ENCODE peak calls at places on chromosomes 6 and 20, in four cellular contexts. One of them, this sample, is unnamed.
A peak's percentile ranks its signal among the peaks of the same experiment; 100 is the strongest.

GRCh38 chr6:37072526-37072925 is 67.1 kb downstream of the FGD2 start:
- DNase-seq in fibroblast of pulmonary artery: no peak
- DNase-seq in MV-4-11: peak; percentile 14
- DNase-seq in HuH-7.5: no peak
- DNase-seq in this sample: no peak

GRCh38 chr6:56954389-56955170 is at the start of gene BEND6:
- DNase-seq in fibroblast of pulmonary artery: peak; percentile 86
- DNase-seq in HuH-7.5: peak; percentile 18
- DNase-seq in MV-4-11: peak; percentile 30
- DNase-seq in this sample: peak; percentile 27

GRCh38 chr6:69105288-69105687 is 470.2 kb downstream of the ADGRB3 start:
- DNase-seq in fibroblast of pulmonary artery: peak; percentile 39
- DNase-seq in HuH-7.5: no peak
- DNase-seq in MV-4-11: no peak
- DNase-seq in this sample: peak; percentile 15

GRCh38 chr6:16413399-16413798 is 175.0 kb downstream of the GMPR start:
- DNase-seq in fibroblast of pulmonary artery: no peak
- DNase-seq in MV-4-11: no peak
- DNase-seq in HuH-7.5: no peak
- DNase-seq in this sample: no peak

GRCh38 chr20:2692036-2692885 is at the start of gene EBF4:
- DNase-seq in fibroblast of pulmonary artery: peak; percentile 34
- DNase-seq in HuH-7.5: peak; percentile 94
- DNase-seq in MV-4-11: no peak
- DNase-seq in this sample: peak; percentile 26

GRCh38 chr20:57582432-57583288 is 21.8 kb downstream of the PCK1 start:
- DNase-seq in HuH-7.5: no peak
- DNase-seq in MV-4-11: no peak
- DNase-seq in fibroblast of pulmonary artery: peak; percentile 34
- DNase-seq in this sample: peak; percentile 24

GRCh38 chr20:14634666-14635065 is 297.3 kb upstream of the FLRT3 start:
- DNase-seq in HuH-7.5: no peak
- DNase-seq in MV-4-11: no peak
- DNase-seq in fibroblast of pulmonary artery: no peak
- DNase-seq in this sample: no peak

GRCh38 chr20:36819662-36820061 is 46.1 kb upstream of the DSN1 start:
- DNase-seq in fibroblast of pulmonary artery: no peak
- DNase-seq in HuH-7.5: no peak
- DNase-seq in MV-4-11: no peak
- DNase-seq in this sample: no peak

GRCh38 chr6:119024111-119024510 is 54.4 kb downstream of the FAM184A start:
- DNase-seq in HuH-7.5: no peak
- DNase-seq in fibroblast of pulmonary artery: no peak
- DNase-seq in MV-4-11: no peak
- DNase-seq in this sample: no peak

GRCh38 chr6:4647414-4648365 is 128.5 kb upstream of the CDYL start:
- DNase-seq in fibroblast of pulmonary artery: peak; percentile 86
- DNase-seq in MV-4-11: no peak
- DNase-seq in HuH-7.5: peak; percentile 13
- DNase-seq in this sample: peak; percentile 70

GRCh38 chr6:12277401-12277800 is 12.8 kb upstream of the EDN1 start:
- DNase-seq in HuH-7.5: no peak
- DNase-seq in MV-4-11: peak; percentile 32
- DNase-seq in fibroblast of pulmonary artery: no peak
- DNase-seq in this sample: no peak

GRCh38 chr20:6213311-6213710 is 90.5 kb upstream of the FERMT1 start:
- DNase-seq in MV-4-11: no peak
- DNase-seq in fibroblast of pulmonary artery: no peak
- DNase-seq in HuH-7.5: no peak
- DNase-seq in this sample: no peak

GRCh38 chr6:135883045-135883444 is 31.5 kb downstream of the PDE7B start:
- DNase-seq in fibroblast of pulmonary artery: no peak
- DNase-seq in HuH-7.5: no peak
- DNase-seq in MV-4-11: no peak
- DNase-seq in this sample: peak; percentile 22

GRCh38 chr6:3977875-3978711 is 100.8 kb downstream of the FAM217A start:
- DNase-seq in fibroblast of pulmonary artery: peak; percentile 94
- DNase-seq in HuH-7.5: no peak
- DNase-seq in MV-4-11: peak; percentile 74
- DNase-seq in this sample: peak; percentile 34

GRCh38 chr20:47551841-47552240 is 50.2 kb downstream of the NCOA3 start:
- DNase-seq in fibroblast of pulmonary artery: no peak
- DNase-seq in HuH-7.5: no peak
- DNase-seq in MV-4-11: no peak
- DNase-seq in this sample: peak; percentile 64

GRCh38 chr20:19789009-19789408 is 31.0 kb downstream of the RIN2 start:
- DNase-seq in HuH-7.5: no peak
- DNase-seq in MV-4-11: no peak
- DNase-seq in fibroblast of pulmonary artery: no peak
- DNase-seq in this sample: peak; percentile 42

GRCh38 chr6:112717401-112717800 is 370.3 kb downstream of the RFPL4B start:
- DNase-seq in HuH-7.5: no peak
- DNase-seq in MV-4-11: no peak
- DNase-seq in fibroblast of pulmonary artery: peak; percentile 55
- DNase-seq in this sample: no peak

GRCh38 chr6:108423982-108424695 is 129.3 kb downstream of the AFG1L start:
- DNase-seq in fibroblast of pulmonary artery: no peak
- DNase-seq in HuH-7.5: no peak
- DNase-seq in MV-4-11: no peak
- DNase-seq in this sample: no peak

GRCh38 chr6:93701526-93701925 is 282.2 kb upstream of the EPHA7 start:
- DNase-seq in fibroblast of pulmonary artery: peak; percentile 75
- DNase-seq in MV-4-11: no peak
- DNase-seq in HuH-7.5: no peak
- DNase-seq in this sample: no peak

GRCh38 chr6:137112067-137112355 is 61.4 kb downstream of the IL22RA2 start:
- DNase-seq in MV-4-11: no peak
- DNase-seq in HuH-7.5: no peak
- DNase-seq in fibroblast of pulmonary artery: peak; percentile 37
- DNase-seq in this sample: no peak

GRCh38 chr20:47607208-47607613 is 105.5 kb downstream of the NCOA3 start:
- DNase-seq in HuH-7.5: no peak
- DNase-seq in MV-4-11: peak; percentile 58
- DNase-seq in fibroblast of pulmonary artery: peak; percentile 48
- DNase-seq in this sample: no peak

GRCh38 chr20:11970243-11970836 is 52.6 kb downstream of the BTBD3 start:
- DNase-seq in MV-4-11: no peak
- DNase-seq in HuH-7.5: no peak
- DNase-seq in fibroblast of pulmonary artery: no peak
- DNase-seq in this sample: no peak

GRCh38 chr20:2320813-2321658 is 25.2 kb downstream of the TGM3 start:
- DNase-seq in fibroblast of pulmonary artery: no peak
- DNase-seq in MV-4-11: no peak
- DNase-seq in HuH-7.5: no peak
- DNase-seq in this sample: no peak

This sample was measured in A549.